ENCODE peak calls at places on chromosomes 3 and 15, in five cellular contexts. U, O, Z, R and L are unnamed samples.

GRCh38 chr15:77577350-77577749 is 55.4 kb downstream of the LINGO1 start:
- DNase-seq in U (no peak), O (no peak), Z (no peak), R (no peak), L (no peak)

GRCh38 chr3:54950391-54951003 is 22.6 kb upstream of the LRTM1 start:
- DNase-seq in U (no peak), O (no peak), Z (no peak), R (no peak), L (no peak)

GRCh38 chr3:11136871-11137626 is 17.2 kb upstream of the HRH1 start:
- DNase-seq in U (peak), O (no peak), Z (peak), R (peak), L (peak)

GRCh38 chr15:43799209-43799944 is 643 bp downstream of the SERINC4 start:
- DNase-seq in U (no peak), O (no peak), Z (no peak), R (no peak), L (no peak)

GRCh38 chr3:45524605-45525004 is 69.9 kb upstream of the LIMD1 start:
- DNase-seq in U (peak), O (no peak), Z (no peak), R (no peak), L (no peak)

GRCh38 chr3:145952541-145952940 is 208.4 kb downstream of the PLOD2 start:
- DNase-seq in U (peak), O (no peak), Z (no peak), R (peak), L (no peak)

GRCh38 chr3:126389792-126390142 is 4.9 kb upstream of the CFAP100 start:
- DNase-seq in U (no peak), O (no peak), Z (no peak), R (no peak), L (peak)

GRCh38 chr3:190261740-190262139 is 60.5 kb downstream of the CLDN1 start:
- DNase-seq in U (no peak), O (no peak), Z (no peak), R (peak), L (no peak)

GRCh38 chr3:52786330-52787215 is 8.0 kb upstream of the ITIH3 start:
- DNase-seq in U (no peak), O (no peak), Z (no peak), R (no peak), L (no peak)

GRCh38 chr3:144085964-144086363 is 114.3 kb downstream of the DIPK2A start:
- DNase-seq in U (peak), O (no peak), Z (no peak), R (peak), L (peak)

GRCh38 chr15:89998141-89998661 is 2.9 kb upstream of the ZNF710 start:
- DNase-seq in U (peak), O (no peak), Z (no peak), R (peak), L (peak)

GRCh38 chr3:109640146-109640652 is 302.9 kb upstream of the DPPA4 start:
- DNase-seq in U (no peak), O (no peak), Z (no peak), R (peak), L (no peak)

GRCh38 chr3:172569128-172570008 is 46.1 kb upstream of the TNFSF10 start:
- DNase-seq in U (no peak), O (no peak), Z (no peak), R (no peak), L (no peak)

GRCh38 chr3:100913870-100914654 is 79.2 kb downstream of the ABI3BP start:
- DNase-seq in U (no peak), O (peak), Z (no peak), R (no peak), L (no peak)

GRCh38 chr15:56608140-56608778 is 125.0 kb downstream of the ZNF280D start:
- DNase-seq in U (no peak), O (no peak), Z (no peak), R (no peak), L (no peak)

GRCh38 chr3:43094851-43095250 is 11.0 kb downstream of the POMGNT2 start:
- DNase-seq in U (no peak), O (no peak), Z (no peak), R (no peak), L (no peak)

DNA sequence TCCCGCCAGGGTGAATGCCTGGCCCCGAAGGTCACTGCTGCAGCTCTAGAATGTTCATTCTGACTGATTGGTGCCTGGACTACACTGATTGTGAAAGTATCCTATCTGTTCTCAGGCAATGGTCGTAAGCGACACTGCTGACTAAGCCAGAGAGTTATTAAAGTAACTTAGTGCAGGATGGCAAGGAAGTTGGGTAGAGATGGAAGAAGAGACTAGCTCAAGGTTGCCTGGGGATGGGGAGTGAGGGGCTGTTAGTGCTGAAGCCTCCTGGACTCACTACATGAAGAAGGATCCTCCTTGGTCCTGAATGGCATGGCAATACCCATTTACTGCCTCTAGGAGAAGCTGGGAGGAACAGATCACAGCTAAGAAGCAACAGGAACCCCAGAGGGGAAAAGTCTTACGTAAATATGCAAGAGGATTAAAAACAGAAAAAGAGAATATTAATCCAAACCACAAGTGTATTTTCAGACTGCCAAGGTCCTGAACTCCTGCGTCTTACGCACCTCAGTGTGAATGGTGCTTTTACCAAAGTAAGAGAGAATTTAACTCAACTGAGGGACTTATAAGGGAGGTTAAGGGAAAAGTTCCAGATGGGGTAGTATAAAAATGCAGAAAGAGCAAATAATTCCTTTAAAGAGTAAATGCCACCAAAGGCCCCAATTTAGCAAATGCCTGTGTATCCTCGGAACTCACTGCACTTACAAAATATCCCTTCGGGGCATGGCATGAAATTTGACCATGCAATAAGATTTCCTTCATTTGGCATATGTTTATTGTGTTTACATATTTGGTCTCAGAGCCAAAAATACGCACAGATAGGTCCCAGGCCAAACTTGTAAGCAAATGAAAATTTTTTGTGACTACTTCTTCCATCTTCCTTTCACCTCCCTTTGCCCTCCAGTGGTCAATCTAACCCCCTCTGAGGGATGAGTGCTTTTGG is 64.0 kb upstream of the DGKG start:
- DNase-seq in U (peak), O (peak), Z (no peak), R (peak), L (peak)
- TF ChIP-seq CTCF in U (peak), O (peak), Z (peak), R (peak), L (peak)

GRCh38 chr3:31652296-31652695 is 119.6 kb downstream of the STT3B start:
- DNase-seq in U (no peak), O (no peak), Z (no peak), R (no peak), L (no peak)

GRCh38 chr3:31645233-31645632 is 112.5 kb downstream of the STT3B start:
- DNase-seq in U (peak), O (no peak), Z (no peak), R (no peak), L (no peak)

GRCh38 chr3:31653464-31653863 is 120.7 kb downstream of the STT3B start:
- DNase-seq in U (no peak), O (no peak), Z (no peak), R (no peak), L (no peak)

DNA sequence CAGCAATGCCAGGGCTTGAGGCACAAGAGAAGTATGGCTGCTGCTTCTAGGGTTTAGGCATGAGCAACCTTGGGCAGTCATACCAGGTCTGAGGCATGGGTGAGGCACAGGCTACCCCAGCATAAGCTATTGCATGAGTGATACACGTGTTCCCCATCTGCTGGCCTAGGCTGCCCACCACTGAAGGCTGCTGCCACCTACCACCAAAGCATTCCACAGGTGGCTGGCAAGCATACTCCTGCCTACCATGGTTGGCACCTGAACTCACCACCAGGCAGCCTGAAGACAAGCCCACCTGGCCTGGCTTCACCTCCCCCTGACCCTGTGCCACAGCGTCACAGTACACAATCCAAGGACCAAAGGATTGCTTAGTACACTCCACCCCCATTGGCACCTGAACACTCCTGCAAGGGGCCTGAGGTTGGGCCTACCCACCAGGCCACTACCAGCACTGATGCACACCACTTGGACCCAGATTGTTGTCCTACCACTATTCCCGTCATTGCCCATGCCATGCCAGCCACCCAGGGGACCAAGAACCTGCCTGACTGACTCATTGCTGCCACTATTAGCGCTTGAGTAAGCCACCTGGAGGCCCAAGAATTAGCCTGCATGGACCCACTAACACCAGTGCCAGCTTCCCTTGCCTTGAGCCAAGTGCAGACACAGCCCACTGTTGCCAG is 115.7 kb downstream of the STT3B start:
- DNase-seq in U (no peak), O (no peak), Z (no peak), R (no peak), L (no peak)
- H3K4me3 ChIP-seq in U (no peak), O (no peak), Z (no peak), R (no peak), L (no peak)

GRCh38 chr3:106540743-106541142 is 671.9 kb upstream of the CBLB start:
- DNase-seq in U (no peak), O (no peak), Z (no peak), R (no peak), L (no peak)
- TF ChIP-seq CTCF in U (no peak), O (no peak), Z (no peak), R (no peak), L (no peak)

GRCh38 chr15:40508216-40508615 is 37.4 kb downstream of the CHST14 start:
- DNase-seq in U (no peak), O (no peak), Z (no peak), R (no peak), L (no peak)

GRCh38 chr15:40511093-40511471 is 40.3 kb downstream of the CHST14 start:
- DNase-seq in U (no peak), O (no peak), Z (no peak), R (no peak), L (peak)

GRCh38 chr15:40510201-40510600 is 39.4 kb downstream of the CHST14 start:
- DNase-seq in U (no peak), O (no peak), Z (no peak), R (no peak), L (no peak)

GRCh38 chr15:40512440-40512839 is 41.7 kb downstream of the CHST14 start:
- DNase-seq in U (no peak), O (no peak), Z (no peak), R (peak), L (no peak)

DNA sequence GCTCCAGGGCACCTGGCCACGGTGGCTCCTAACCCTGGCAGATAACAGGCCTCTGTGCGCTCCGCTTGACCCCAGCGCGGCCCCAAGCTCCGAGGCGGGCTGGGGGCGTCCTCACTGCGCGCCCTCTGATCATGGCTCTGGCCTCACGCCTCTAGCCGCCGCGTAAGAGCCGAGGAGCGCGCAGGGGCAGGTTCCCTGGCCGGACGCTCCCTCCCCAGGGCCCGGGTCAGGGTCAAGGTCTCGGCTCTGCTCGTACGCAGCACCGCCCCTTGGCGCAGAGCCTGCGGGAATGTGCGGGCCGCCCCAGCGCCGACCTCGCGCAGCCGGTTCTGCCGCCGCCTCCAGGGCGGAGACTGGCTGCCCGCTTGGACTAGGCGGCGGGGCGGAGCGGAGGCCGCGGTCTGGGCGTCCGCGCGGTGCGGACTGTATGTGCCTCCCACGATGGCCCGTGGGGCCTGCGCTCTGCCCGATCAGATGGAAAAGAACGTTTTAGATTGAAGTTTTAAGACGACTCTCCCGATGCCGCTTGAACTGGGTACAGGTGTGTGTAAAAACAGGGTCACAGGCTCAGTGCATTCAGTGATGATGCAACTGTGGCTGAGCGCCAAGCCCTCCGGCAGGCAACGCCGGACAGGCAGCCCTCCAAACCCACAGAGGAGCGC is 40.8 kb downstream of the CHST14 start:
- DNase-seq in U (peak), O (peak), Z (peak), R (peak), L (peak)
- H3K4me3 ChIP-seq in U (peak), O (peak), Z (peak), R (peak), L (peak)